ENCODE peak calls at places on chromosomes 1 and 21, in five cellular contexts. Z is neuronal stem cell, I is mesenchymal stem cell, E is H1, X is trophoblast cell. L is an unnamed sample.

GRCh38 chr1:98556521-98557158 is 104.9 kb upstream of the SNX7 start:
- DNase-seq in E (no peak), I (peak), X (no peak), Z (no peak), L (peak)

GRCh38 chr1:105891308-105891707 is 1165.2 kb upstream of the PRMT6 start:
- DNase-seq in X (no peak), E (no peak), Z (no peak), I (no peak), L (no peak)

GRCh38 chr1:227774051-227774720 is 39.0 kb downstream of the SNAP47 start:
- DNase-seq in E (no peak), Z (no peak), I (no peak), X (no peak), L (no peak)

GRCh38 chr1:210728437-210729149 is 399.9 kb downstream of the HHAT start:
- DNase-seq in I (no peak), Z (no peak), X (no peak), E (no peak), L (no peak)

GRCh38 chr1:209926045-209926444 is 12.0 kb upstream of the SYT14 start:
- DNase-seq in E (no peak), X (no peak), Z (no peak), I (no peak), L (peak)

GRCh38 chr1:78323311-78323710 is 167.5 kb upstream of the PTGFR start:
- DNase-seq in X (no peak), Z (no peak), I (no peak), E (no peak), L (peak)

GRCh38 chr1:157155658-157156057 is 17.5 kb upstream of the ETV3 start:
- DNase-seq in Z (no peak), I (no peak), E (no peak), X (no peak), L (no peak)

GRCh38 chr1:58409826-58410225 is 136.7 kb downstream of the OMA1 start:
- DNase-seq in X (no peak), Z (peak), I (no peak), E (no peak), L (peak)

GRCh38 chr21:44550807-44551206 is 498 bp downstream of the KRTAP10-2 start:
- DNase-seq in E (no peak), Z (no peak), X (no peak), I (no peak), L (no peak)

GRCh38 chr1:162222735-162223134 is 153.2 kb downstream of the NOS1AP start:
- DNase-seq in E (no peak), Z (no peak), X (no peak), I (no peak), L (no peak)

GRCh38 chr1:237405912-237406311 is 363.9 kb downstream of the RYR2 start:
- DNase-seq in E (no peak), Z (no peak), I (no peak), X (no peak), L (no peak)

GRCh38 chr1:220528049-220528678 is at the start of gene MARK1:
- DNase-seq in Z (peak), X (peak), E (peak), I (peak), L (no peak)

GRCh38 chr1:194935864-194936263 is 1672.4 kb downstream of the KCNT2 start:
- DNase-seq in X (no peak), E (no peak), Z (no peak), I (no peak), L (no peak)

GRCh38 chr1:172646653-172647052 is 12.2 kb upstream of the FASLG start:
- DNase-seq in X (peak), Z (no peak), I (no peak), E (no peak), L (no peak)

GRCh38 chr1:7253118-7253480 is 467.8 kb downstream of the CAMTA1 start:
- DNase-seq in I (no peak), E (no peak), X (no peak), Z (no peak), L (peak)

GRCh38 chr21:32329331-32329730 is 30.7 kb downstream of the MRAP start:
- DNase-seq in X (no peak), Z (no peak), E (no peak), I (peak), L (peak)

GRCh38 chr21:15826147-15826780 is 96.5 kb downstream of the USP25 start:
- DNase-seq in Z (peak), I (peak), E (no peak), X (peak), L (peak)

GRCh38 chr1:156682166-156682890 is 5.1 kb upstream of the NES start:
- DNase-seq in I (no peak), Z (no peak), E (peak), X (no peak), L (no peak)

GRCh38 chr1:58768971-58769808 is 14.7 kb downstream of the JUN start:
- DNase-seq in X (peak), E (peak), Z (peak), I (peak), L (peak)

GRCh38 chr1:193434319-193434718 is 247.9 kb upstream of the B3GALT2 start:
- DNase-seq in Z (no peak), I (no peak), E (no peak), X (no peak), L (peak)

DNA sequence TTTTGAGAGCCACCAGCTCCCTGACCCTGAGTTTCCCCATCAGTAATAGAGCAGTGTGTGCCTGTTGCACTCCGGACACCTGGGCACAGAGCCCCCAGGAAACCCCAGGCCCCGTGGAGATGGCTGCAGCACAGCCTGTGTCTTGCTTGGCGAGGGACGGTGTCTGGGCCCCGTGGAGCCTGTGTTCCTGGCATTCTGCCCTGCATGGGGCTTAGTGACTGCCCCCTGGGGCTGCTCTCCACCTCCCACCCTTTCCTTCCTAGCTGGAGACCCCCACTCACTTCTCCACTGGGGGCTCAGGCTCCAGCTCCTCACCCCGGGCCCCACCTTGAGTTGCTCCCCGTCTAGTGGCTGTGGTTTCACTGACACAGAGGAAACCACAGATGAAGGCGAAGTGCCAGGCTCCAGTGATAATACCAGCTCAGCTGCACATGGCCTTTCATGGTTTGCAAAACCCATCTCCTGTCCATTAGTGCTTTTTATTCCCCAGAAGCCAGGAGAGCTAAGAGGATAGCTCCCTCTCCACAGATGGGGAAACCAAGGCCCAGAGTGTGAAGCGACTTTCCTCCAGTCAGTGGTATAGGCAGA is 39.5 kb downstream of the DMRTB1 start:
- DNase-seq in E (no peak), X (no peak), Z (no peak), I (no peak), L (peak)
- H3K14ac ChIP-seq in E (no peak), X (no peak), Z (peak), I (no peak), L (no peak)

GRCh38 chr1:230979952-230980351 is 1.1 kb downstream of the ARV1 start:
- DNase-seq in X (no peak), E (no peak), I (no peak), Z (no peak), L (no peak)
- H3K4me3 ChIP-seq in X (no peak), E (peak), I (no peak), Z (peak), L (no peak)

DNA sequence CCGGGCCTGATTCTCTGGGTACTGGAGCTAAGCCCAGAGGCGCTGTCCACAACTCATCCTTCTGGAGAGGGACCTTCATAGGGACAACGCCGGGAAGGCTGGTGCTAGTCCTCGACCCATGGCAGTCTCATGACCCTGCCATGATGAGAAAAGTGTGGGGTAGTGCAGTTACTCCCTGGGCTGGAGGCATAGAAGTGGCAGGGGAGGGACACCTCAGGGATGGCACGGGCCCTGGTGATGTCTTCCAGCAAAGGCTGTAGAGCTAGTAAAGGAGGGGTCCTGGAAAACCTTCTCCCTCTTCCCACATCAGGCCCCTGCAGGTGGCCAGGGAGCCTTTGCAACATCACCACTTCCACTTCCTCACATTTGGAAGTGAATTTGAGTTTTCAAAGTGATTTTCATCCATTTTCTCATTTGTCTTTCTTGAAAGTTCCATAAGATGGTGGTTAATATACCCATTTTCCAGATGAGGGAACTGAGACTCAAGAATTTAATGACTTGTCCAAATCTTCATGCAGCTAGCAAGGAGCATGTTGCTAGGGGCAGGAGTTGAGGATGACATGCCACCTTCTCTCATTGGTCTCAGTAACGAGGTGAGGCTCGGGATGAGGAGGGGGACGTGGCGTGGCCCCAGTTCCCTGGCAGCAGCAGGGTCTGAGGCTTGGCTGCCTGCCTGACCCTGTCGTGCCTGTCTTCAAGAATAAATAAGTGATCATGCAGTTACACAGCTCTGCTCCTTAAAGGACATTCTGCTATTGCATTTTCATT is 3.3 kb upstream of the GOLT1A start:
- DNase-seq in X (no peak), I (no peak), Z (no peak), E (no peak), L (no peak)
- H2BK120ac ChIP-seq in X (no peak), I (no peak), Z (no peak), E (no peak), L (no peak)

DNA sequence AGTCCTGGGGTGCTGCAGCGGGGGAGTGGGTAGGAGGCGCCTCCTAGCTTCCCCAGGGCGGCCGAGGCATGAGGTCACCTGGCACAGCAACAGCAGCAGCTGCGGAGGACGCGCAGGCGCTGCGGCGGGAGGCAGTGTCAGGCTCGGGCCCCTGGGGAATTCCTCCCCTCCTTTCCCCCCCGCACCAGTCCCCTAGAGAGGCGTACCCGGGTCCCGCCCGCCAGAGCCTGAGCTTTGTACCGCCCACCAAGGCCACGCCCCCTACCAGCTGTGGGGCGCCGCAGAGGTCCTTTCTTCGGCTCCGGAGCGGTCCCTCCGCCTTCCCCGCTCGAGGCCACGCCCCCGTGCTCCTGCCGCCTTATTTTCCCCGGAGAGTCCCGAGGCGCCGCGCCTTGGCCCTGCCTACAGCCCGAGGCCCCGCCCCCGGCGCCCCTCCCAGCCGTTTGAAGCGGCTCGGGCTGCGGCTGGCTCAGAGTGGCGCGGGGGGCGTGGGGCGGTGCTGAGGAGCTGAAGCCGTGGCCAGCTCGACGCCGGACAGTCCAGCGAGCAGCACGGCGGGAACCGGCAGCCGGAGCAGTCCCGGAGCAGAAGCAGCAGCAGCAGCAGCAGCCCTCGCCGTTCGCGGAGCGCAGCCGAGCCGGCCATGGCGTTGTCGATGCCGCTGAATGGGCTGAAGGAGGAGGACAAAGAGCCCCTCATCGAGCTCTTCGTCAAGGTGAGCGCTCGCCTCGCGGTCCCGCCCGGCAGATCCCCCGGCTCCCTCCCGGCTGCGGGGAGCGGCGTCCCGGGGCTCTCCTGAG is at the start of gene CLIC4:
- DNase-seq in I (peak), E (peak), X (peak), Z (peak), L (peak)
- H3K14ac ChIP-seq in I (peak), E (no peak), X (peak), Z (peak), L (peak)

GRCh38 chr1:10106756-10107479 is 74.2 kb downstream of the UBE4B start:
- DNase-seq in Z (no peak), X (no peak), E (no peak), I (no peak), L (no peak)
- H3K4me3 ChIP-seq in Z (no peak), X (no peak), E (no peak), I (no peak), L (no peak)

GRCh38 chr1:56929492-56929891 is 36.3 kb downstream of the C8B start:
- DNase-seq in E (no peak), X (no peak), Z (no peak), I (no peak), L (no peak)

GRCh38 chr1:56934400-56935080 is 31.3 kb downstream of the C8B start:
- DNase-seq in E (no peak), Z (no peak), X (no peak), I (no peak), L (peak)

GRCh38 chr1:56933606-56934005 is 32.2 kb downstream of the C8B start:
- DNase-seq in X (peak), I (no peak), E (no peak), Z (no peak), L (no peak)

GRCh38 chr1:56933161-56933560 is 32.7 kb downstream of the C8B start:
- DNase-seq in Z (no peak), I (no peak), E (no peak), X (no peak), L (no peak)

DNA sequence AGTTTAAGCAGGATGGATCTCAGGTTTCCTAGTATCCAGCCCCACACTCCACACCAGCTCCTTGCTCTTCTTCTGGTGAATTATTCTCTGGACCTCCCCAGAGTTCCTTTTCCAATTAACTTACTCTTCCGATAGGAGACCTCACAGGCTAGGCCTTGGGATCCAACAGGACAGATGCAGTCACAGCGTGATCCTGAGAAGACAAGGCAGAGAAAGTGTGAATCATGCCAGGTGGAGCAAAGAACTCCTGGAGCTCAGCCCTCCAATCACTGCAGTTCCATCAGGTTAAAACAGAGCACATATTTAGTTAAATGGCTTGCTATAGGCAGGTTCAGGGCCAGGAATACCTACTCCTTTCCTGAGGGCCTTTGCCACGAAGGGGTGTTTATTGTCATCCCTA is 34.1 kb downstream of the C8B start:
- DNase-seq in I (no peak), Z (no peak), X (no peak), E (no peak), L (no peak)
- H2BK120ac ChIP-seq in I (no peak), Z (no peak), X (no peak), E (no peak), L (no peak)

DNA sequence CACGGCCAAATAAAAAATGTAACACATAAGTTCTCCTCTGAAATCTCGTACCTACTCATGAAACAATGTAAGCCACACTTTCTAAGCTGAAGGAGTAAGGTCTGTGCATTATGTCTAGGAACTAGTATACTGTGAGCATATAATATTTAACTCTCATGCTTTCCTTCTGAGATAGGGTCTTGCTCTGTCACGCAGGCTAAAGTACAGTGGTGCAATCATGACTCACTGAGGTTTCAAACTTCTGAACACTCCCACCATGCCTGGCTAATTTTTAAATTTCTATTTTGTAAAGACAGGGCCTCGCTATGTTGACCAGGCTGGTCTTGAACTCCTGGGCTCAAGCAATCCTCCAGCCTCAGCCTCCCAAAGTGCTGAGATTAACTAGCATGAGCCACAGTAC is 71.3 kb downstream of the AHCTF1 start:
- DNase-seq in Z (no peak), E (no peak), I (no peak), X (no peak), L (peak)
- H3K14ac ChIP-seq in Z (no peak), E (no peak), I (no peak), X (no peak), L (no peak)

GRCh38 chr21:36149788-36150187 is 6.8 kb upstream of the DOP1B start:
- DNase-seq in I (no peak), Z (no peak), X (no peak), E (no peak), L (no peak)
- H3K4me3 ChIP-seq in I (no peak), Z (no peak), X (no peak), E (no peak), L (no peak)

GRCh38 chr1:216032284-216032683 is 391.0 kb downstream of the USH2A start:
- DNase-seq in E (no peak), I (no peak), Z (no peak), X (no peak), L (no peak)
- H2BK120ac ChIP-seq in E (no peak), I (no peak), Z (no peak), X (no peak), L (peak)

L was measured in IMR-90.